ENCODE peak calls at places on chromosome 17, in seven cellular contexts. I is lower leg skin; K is HuH-7; M is NCI-H1105; N is EL; X is activated T-helper 1 cell treated with anti-CD3 and anti-CD28 coated beads, Interleukin-12 subunit alpha, Interleukin-12 subunit beta, Interleukin-2, Interleukin-4 antibody, amounts not matched to agents 30 ng/mL and 10 ng/mL and 1 ng/mL, durations not matched to agents 14 hours and 24 hours and 36 hours; U is Karpas-422. Q is an unnamed sample.

GRCh38 chr17:75877752-75878173 is 618 bp downstream of the TRIM47 start:
- DNase-seq in K (peak), I (no peak), U (peak), X (peak), N (peak), M (peak), Q (peak)

GRCh38 chr17:57400648-57401047 is 144.3 kb downstream of the MSI2 start:
- DNase-seq in K (no peak), N (no peak), I (no peak), M (no peak), U (no peak), X (no peak), Q (no peak)

GRCh38 chr17:71762526-71762925 is 358.3 kb upstream of the SOX9 start:
- DNase-seq in X (no peak), M (no peak), I (no peak), K (no peak), N (no peak), U (no peak), Q (no peak)

GRCh38 chr17:69732272-69732671 is 317.8 kb downstream of the MAP2K6 start:
- DNase-seq in U (no peak), M (no peak), N (no peak), I (no peak), K (no peak), X (no peak), Q (no peak)

GRCh38 chr17:142876-143784 is 5.8 kb downstream of the SCGB1C2 start:
- DNase-seq in X (no peak), U (no peak), N (no peak), M (no peak), K (no peak), I (peak), Q (no peak)

GRCh38 chr17:38874505-38875419 is 4.9 kb downstream of the LASP1 start:
- DNase-seq in N (peak), M (no peak), I (no peak), U (no peak), K (no peak), X (no peak), Q (no peak)

GRCh38 chr17:2635241-2635640 is 41.8 kb downstream of the PAFAH1B1 start:
- DNase-seq in U (no peak), K (no peak), I (no peak), M (no peak), X (no peak), N (no peak), Q (no peak)

GRCh38 chr17:17819561-17819995 is 17.2 kb downstream of the SREBF1 start:
- DNase-seq in K (peak), X (peak), U (peak), N (peak), M (no peak), I (no peak), Q (peak)

GRCh38 chr17:43090022-43090421 is 35.1 kb downstream of the BRCA1 start:
- DNase-seq in I (no peak), U (no peak), X (no peak), N (no peak), K (no peak), M (no peak), Q (no peak)

GRCh38 chr17:81976332-81977210 is 858 bp upstream of the ASPSCR1 start:
- DNase-seq in X (no peak), K (no peak), M (peak), N (no peak), U (peak), I (no peak), Q (no peak)

GRCh38 chr17:40157972-40158371 is 17.6 kb downstream of the CASC3 start:
- DNase-seq in I (no peak), K (no peak), N (no peak), U (no peak), X (no peak), M (no peak), Q (no peak)

GRCh38 chr17:20955437-20956323 is 87.1 kb downstream of the USP22 start:
- DNase-seq in N (peak), M (no peak), I (no peak), K (no peak), U (no peak), X (no peak), Q (peak)

GRCh38 chr17:1125775-1126120 is 54.0 kb downstream of the ABR start:
- DNase-seq in K (no peak), N (no peak), U (no peak), M (no peak), X (no peak), I (no peak), Q (no peak)

GRCh38 chr17:22265807-22266206 is 573.5 kb downstream of the KCNJ18 start:
- DNase-seq in N (no peak), X (no peak), M (no peak), U (no peak), I (no peak), K (no peak), Q (no peak)

GRCh38 chr17:39661044-39661406 is 4.1 kb upstream of the TCAP start:
- DNase-seq in X (no peak), U (no peak), K (no peak), N (no peak), M (no peak), I (no peak), Q (no peak)

GRCh38 chr17:62781826-62782225 is 26.3 kb downstream of the MARCHF10 start:
- DNase-seq in X (no peak), M (no peak), K (no peak), I (no peak), N (peak), U (no peak), Q (peak)

GRCh38 chr17:43669971-43670644 is 8.4 kb upstream of the MEOX1 start:
- DNase-seq in I (no peak), M (no peak), K (no peak), N (no peak), U (no peak), X (no peak), Q (no peak)

GRCh38 chr17:82020874-82021727 is 1.6 kb downstream of the CENPX start:
- DNase-seq in X (peak), K (peak), N (peak), M (no peak), I (no peak), U (peak), Q (peak)

GRCh38 chr17:79393358-79394038 is 217.4 kb downstream of the RBFOX3 start:
- DNase-seq in M (peak), N (peak), K (peak), U (peak), I (peak), X (peak), Q (peak)

GRCh38 chr17:61581611-61582349 is 9.2 kb downstream of the NACA2 start:
- DNase-seq in U (no peak), I (no peak), N (no peak), K (no peak), M (no peak), X (no peak), Q (no peak)

GRCh38 chr17:72362466-72363335 is 241.9 kb downstream of the SOX9 start:
- DNase-seq in N (peak), U (no peak), M (no peak), X (no peak), I (no peak), K (no peak), Q (peak)

GRCh38 chr17:7523033-7523432 is 25.8 kb upstream of the TNFSF12 start:
- DNase-seq in U (peak), I (no peak), X (peak), N (peak), K (no peak), M (no peak), Q (peak)

GRCh38 chr17:49338883-49339282 is 23.2 kb downstream of the ZNF652 start:
- DNase-seq in K (no peak), M (no peak), X (no peak), N (no peak), U (no peak), I (no peak), Q (no peak)

GRCh38 chr17:33651631-33652030 is 358.5 kb upstream of the ASIC2 start:
- DNase-seq in K (no peak), I (no peak), X (no peak), U (no peak), N (no peak), M (no peak), Q (peak)

GRCh38 chr17:73879987-73880386 is 235.7 kb upstream of the SDK2 start:
- DNase-seq in M (no peak), X (no peak), U (no peak), N (no peak), I (no peak), K (no peak), Q (no peak)

GRCh38 chr17:75720656-75721462 is at the start of gene ITGB4:
- DNase-seq in I (no peak), U (no peak), K (peak), N (peak), M (peak), X (peak), Q (no peak)

GRCh38 chr17:45143767-45144198 is 4.5 kb upstream of the HEXIM1 start:
- DNase-seq in K (no peak), U (no peak), X (no peak), M (no peak), I (peak), N (peak), Q (peak)

GRCh38 chr17:40113961-40114272 is 7.9 kb upstream of the MSL1 start:
- DNase-seq in K (no peak), U (no peak), M (no peak), N (peak), I (no peak), X (no peak), Q (peak)

GRCh38 chr17:81510798-81511549 is 1.6 kb downstream of the ACTG1 start:
- DNase-seq in X (peak), M (no peak), K (no peak), U (peak), N (no peak), I (no peak), Q (peak)

GRCh38 chr17:78890111-78890897 is 12.7 kb downstream of the CEP295NL start:
- DNase-seq in M (no peak), I (peak), U (no peak), K (no peak), N (no peak), X (peak), Q (no peak)

GRCh38 chr17:15659663-15660062 is 24.4 kb downstream of the TRIM16 start:
- DNase-seq in N (peak), K (no peak), M (no peak), I (no peak), U (peak), X (no peak), Q (peak)

GRCh38 chr17:15265131-15265530 is at the start of gene PMP22:
- DNase-seq in N (no peak), U (no peak), M (no peak), X (no peak), K (no peak), I (peak), Q (no peak)

GRCh38 chr17:14745541-14745940 is 444.7 kb downstream of the HS3ST3B1 start:
- DNase-seq in N (no peak), I (no peak), K (no peak), U (no peak), X (no peak), M (no peak), Q (peak)

GRCh38 chr17:40612510-40613244 is 34.9 kb downstream of the SMARCE1 start:
- DNase-seq in M (no peak), U (no peak), K (no peak), N (no peak), I (no peak), X (no peak), Q (no peak)

GRCh38 chr17:60076811-60077210 is 1.9 kb downstream of the HEATR6 start:
- DNase-seq in I (no peak), K (no peak), M (no peak), N (no peak), U (no peak), X (no peak), Q (no peak)

GRCh38 chr17:13194887-13195286 is 177.1 kb upstream of the ELAC2 start:
- DNase-seq in K (no peak), U (no peak), I (no peak), X (no peak), N (no peak), M (no peak), Q (no peak)

GRCh38 chr17:3718251-3718650 is 5.5 kb upstream of the HASPIN start:
- DNase-seq in K (no peak), I (no peak), N (no peak), M (no peak), X (no peak), U (no peak), Q (no peak)

Q was measured in fibroblast of pulmonary artery.